ENCODE peak calls at places on chromosomes 3 and 15, in six cellular contexts. K is activated CD4-positive, alpha-beta T cell treated with anti-CD3 and anti-CD28 coated beads for 36 hours; Y is hypothalamus; L is HT1080; E is effector CD4-positive, alpha-beta T cell; A is HEK293T. C is an unnamed sample.

GRCh38 chr15:25727116-25727515 is 136.0 kb downstream of the ATP10A start:
- DNase-seq in K (no peak), Y (no peak), L (no peak), E (no peak), A (no peak), C (peak)

GRCh38 chr15:73991260-73991659 is 835 bp downstream of the STOML1 start:
- DNase-seq in K (no peak), Y (peak), L (peak), E (no peak), A (no peak), C (no peak)

GRCh38 chr3:147410126-147410517 is 957 bp downstream of the ZIC1 start:
- DNase-seq in K (no peak), Y (no peak), L (no peak), E (no peak), A (no peak), C (peak)

GRCh38 chr15:85746641-85747040 is 48.1 kb downstream of the KLHL25 start:
- DNase-seq in K (no peak), Y (no peak), L (no peak), E (no peak), A (no peak), C (peak)

GRCh38 chr3:28856796-28857195 is 424.1 kb upstream of the RBMS3 start:
- DNase-seq in K (no peak), Y (no peak), L (no peak), E (no peak), A (no peak), C (no peak)

GRCh38 chr15:89026167-89026566 is 62.1 kb upstream of the ABHD2 start:
- DNase-seq in K (no peak), Y (no peak), L (no peak), E (no peak), A (no peak), C (no peak)

GRCh38 chr3:45054196-45054857 is 28.2 kb downstream of the CLEC3B start:
- DNase-seq in K (peak), Y (no peak), L (no peak), E (no peak), A (no peak), C (no peak)

GRCh38 chr3:38950000-38950399 is 101.7 kb downstream of the SCN11A start:
- DNase-seq in K (no peak), Y (no peak), L (no peak), E (no peak), A (no peak), C (no peak)

GRCh38 chr15:95558131-95558530 is 772.4 kb upstream of the NR2F2 start:
- DNase-seq in K (no peak), Y (no peak), L (peak), E (no peak), A (no peak), C (no peak)

GRCh38 chr3:131526801-131527347 is 24.1 kb upstream of the MRPL3 start:
- DNase-seq in K (peak), Y (peak), L (peak), E (no peak), A (no peak), C (no peak)

GRCh38 chr3:111285691-111286090 is 214.1 kb downstream of the NECTIN3 start:
- DNase-seq in K (no peak), Y (no peak), L (no peak), E (no peak), A (no peak), C (no peak)

GRCh38 chr3:187082976-187083375 is 56.3 kb downstream of the RPL39L start:
- DNase-seq in K (no peak), Y (no peak), L (no peak), E (no peak), A (no peak), C (no peak)

GRCh38 chr15:59616390-59616789 is 4.8 kb downstream of the GCNT3 start:
- DNase-seq in K (no peak), Y (no peak), L (no peak), E (no peak), A (no peak), C (no peak)

GRCh38 chr3:65548848-65549625 is 489.7 kb downstream of the MAGI1 start:
- DNase-seq in K (no peak), Y (peak), L (no peak), E (no peak), A (peak), C (no peak)

GRCh38 chr3:165210132-165210531 is 13.9 kb upstream of the SLITRK3 start:
- DNase-seq in K (no peak), Y (no peak), L (no peak), E (no peak), A (peak), C (no peak)

GRCh38 chr15:79593119-79593869 is 161.2 kb downstream of the MINAR1 start:
- DNase-seq in K (no peak), Y (no peak), L (no peak), E (no peak), A (peak), C (no peak)

GRCh38 chr3:61537366-61537765 is 24.0 kb upstream of the PTPRG start:
- DNase-seq in K (no peak), Y (no peak), L (no peak), E (no peak), A (no peak), C (no peak)

GRCh38 chr15:25803541-25803940 is 59.6 kb downstream of the ATP10A start:
- DNase-seq in K (no peak), Y (no peak), L (no peak), E (no peak), A (no peak), C (peak)

GRCh38 chr15:59994855-59995557 is 9.1 kb upstream of the FOXB1 start:
- DNase-seq in K (peak), Y (no peak), L (no peak), E (no peak), A (no peak), C (no peak)